ENCODE peak calls at places on chromosomes 16 and 17, in eight cellular contexts. V, P, J, M, T, Q, E and O are unnamed samples. For H3K9me3, the result is how much of the 10 kb centered on the place peaks cover.

GRCh38 chr17:74297941-74298340 is 23.9 kb downstream of the DNAI2 start:
- DNase-seq in V (no peak), P (no peak), J (no peak), M (no peak), T (no peak), Q (no peak), E (no peak), O (no peak)

GRCh38 chr17:81194225-81194760 is 28.3 kb upstream of the AATK start:
- DNase-seq in V (no peak), P (no peak), J (no peak), M (no peak), T (peak), Q (no peak), E (no peak), O (no peak)

GRCh38 chr17:65749479-65749878 is 188.0 kb upstream of the AXIN2 start:
- DNase-seq in V (no peak), P (no peak), J (no peak), M (no peak), T (no peak), Q (no peak), E (no peak), O (no peak)

GRCh38 chr17:73719588-73720071 is 75.4 kb upstream of the SDK2 start:
- DNase-seq in V (no peak), P (peak), J (no peak), M (peak), T (peak), Q (no peak), E (no peak), O (no peak)

GRCh38 chr17:49342575-49342936 is 19.5 kb downstream of the ZNF652 start:
- DNase-seq in V (no peak), P (no peak), J (no peak), M (no peak), T (no peak), Q (no peak), E (no peak), O (no peak)

GRCh38 chr16:2531371-2531695 is at the start of gene CEMP1:
- DNase-seq in V (no peak), P (no peak), J (no peak), M (no peak), T (no peak), Q (peak), E (peak), O (no peak)

GRCh38 chr16:77557385-77557784 is 122.6 kb upstream of the ADAMTS18 start:
- DNase-seq in V (no peak), P (no peak), J (no peak), M (no peak), T (no peak), Q (no peak), E (no peak), O (no peak)

GRCh38 chr16:68062910-68063393 is 22.2 kb upstream of the NFATC3 start:
- DNase-seq in V (no peak), P (no peak), J (no peak), M (peak), T (no peak), Q (no peak), E (no peak), O (no peak)

GRCh38 chr17:5757306-5757907 is 173.1 kb upstream of the NLRP1 start:
- DNase-seq in V (no peak), P (peak), J (no peak), M (no peak), T (no peak), Q (no peak), E (peak), O (no peak)

GRCh38 chr16:72400257-72401078 is 228.5 kb upstream of the PMFBP1 start:
- DNase-seq in V (peak), P (peak), J (no peak), M (no peak), T (no peak), Q (no peak), E (peak), O (no peak)

GRCh38 chr17:82037113-82037888 is at the start of gene DCXR:
- DNase-seq in V (peak), P (peak), J (peak), M (peak), T (peak), Q (peak), E (peak), O (peak)

GRCh38 chr16:81403601-81404391 is 40.8 kb upstream of the CMIP start:
- DNase-seq in V (peak), P (peak), J (peak), M (peak), T (peak), Q (peak), E (peak), O (peak)

GRCh38 chr16:10558746-10559641 is 21.4 kb downstream of the EMP2 start:
- DNase-seq in V (peak), P (peak), J (no peak), M (peak), T (peak), Q (peak), E (no peak), O (no peak)

GRCh38 chr17:57445772-57446472 is 189.6 kb downstream of the MSI2 start:
- DNase-seq in V (no peak), P (no peak), J (no peak), M (no peak), T (no peak), Q (no peak), E (no peak), O (no peak)

GRCh38 chr17:76742958-76743357 is 5.0 kb downstream of the MFSD11 start:
- DNase-seq in V (no peak), P (no peak), J (no peak), M (no peak), T (no peak), Q (no peak), E (no peak), O (no peak)

GRCh38 chr16:84827131-84827574 is 7.4 kb downstream of the CRISPLD2 start:
- DNase-seq in V (peak), P (no peak), J (no peak), M (peak), T (no peak), Q (peak), E (no peak), O (no peak)

GRCh38 chr17:43559161-43559816 is 13.1 kb upstream of the ETV4 start:
- DNase-seq in V (no peak), P (peak), J (no peak), M (no peak), T (no peak), Q (no peak), E (no peak), O (no peak)

GRCh38 chr16:52404546-52404945 is 142.4 kb downstream of the TOX3 start:
- DNase-seq in V (no peak), P (no peak), J (no peak), M (no peak), T (no peak), Q (no peak), E (no peak), O (no peak)

GRCh38 chr17:10744509-10745000 is 14.7 kb upstream of the TMEM220 start:
- DNase-seq in V (no peak), P (no peak), J (peak), M (no peak), T (no peak), Q (no peak), E (no peak), O (peak)

GRCh38 chr17:17073627-17074521 is 31.6 kb downstream of the MPRIP start:
- DNase-seq in V (peak), P (no peak), J (no peak), M (peak), T (no peak), Q (no peak), E (no peak), O (no peak)

GRCh38 chr17:59490259-59490658 is 75.2 kb upstream of the DHX40 start:
- DNase-seq in V (peak), P (no peak), J (no peak), M (no peak), T (peak), Q (no peak), E (no peak), O (no peak)

GRCh38 chr16:4244254-4244812 is 2.5 kb upstream of the SRL start:
- DNase-seq in V (no peak), P (no peak), J (no peak), M (no peak), T (no peak), Q (no peak), E (peak), O (no peak)

GRCh38 chr16:80080287-80080851 is 460.4 kb upstream of the DYNLRB2 start:
- DNase-seq in V (no peak), P (no peak), J (no peak), M (no peak), T (no peak), Q (no peak), E (no peak), O (no peak)
- H3K27ac ChIP-seq in V (no peak), P (no peak), J (no peak), M (no peak), T (no peak), Q (no peak), E (no peak), O (no peak)

DNA sequence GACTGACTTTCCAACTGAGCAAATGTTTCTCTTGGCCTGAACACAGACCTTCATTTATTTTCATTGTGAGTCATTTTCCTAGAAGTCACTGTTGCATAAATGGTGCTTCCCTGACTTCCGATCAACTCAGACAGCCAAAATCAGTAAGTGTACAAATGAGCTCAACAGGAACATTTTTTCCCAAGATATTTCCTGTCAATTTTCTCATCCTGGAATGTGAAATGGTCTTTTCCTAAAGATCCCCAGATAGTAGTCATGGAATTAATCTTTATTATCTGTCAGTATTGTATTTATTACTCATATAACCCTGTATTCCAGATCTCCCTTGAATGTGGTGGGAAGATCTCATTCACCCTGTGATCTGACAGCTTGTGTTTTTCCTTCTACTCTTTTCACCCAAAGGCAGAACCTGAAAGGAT is 360.3 kb upstream of the KIF2B start:
- DNase-seq in V (no peak), P (no peak), J (no peak), M (no peak), T (no peak), Q (no peak), E (no peak), O (no peak)
- H3K9me3 ChIP-seq in V (under half), P (under half), J (under half), M (under half), T (under half), Q (under half), E (under half), O (under half)

DNA sequence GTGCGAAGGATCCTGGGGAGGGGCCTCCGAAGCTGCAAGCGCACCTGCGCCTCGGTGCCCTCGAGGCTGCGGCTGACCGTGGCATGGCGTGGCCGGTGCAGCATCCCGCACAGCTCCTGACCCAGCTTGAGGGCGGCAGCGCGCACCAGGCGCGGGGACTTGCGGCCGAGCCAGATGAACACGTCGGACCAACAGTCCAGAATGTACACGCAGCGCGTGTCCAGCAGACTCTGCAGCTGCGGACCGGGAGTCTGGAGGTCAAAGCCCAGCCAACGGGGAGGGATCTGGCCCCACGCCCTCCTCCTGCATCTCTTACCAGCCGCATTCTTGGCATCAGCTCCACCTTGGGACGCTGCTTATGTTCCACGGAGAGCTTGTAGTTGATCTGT is 10.9 kb downstream of the FLII start:
- DNase-seq in V (peak), P (peak), J (no peak), M (no peak), T (peak), Q (peak), E (no peak), O (no peak)
- H3K27ac ChIP-seq in V (peak), P (peak), J (no peak), M (no peak), T (peak), Q (no peak), E (no peak), O (no peak)

GRCh38 chr16:35352431-35352830 is 1893.0 kb downstream of the TP53TG3F start:
- DNase-seq in V (no peak), P (no peak), J (no peak), M (peak), T (no peak), Q (no peak), E (no peak), O (no peak)
- H3K9me3 ChIP-seq in V (under half), P (under half), J (under half), M (under half), T (under half), Q (under half), E (under half), O (under half)

GRCh38 chr16:54447606-54448440 is 161.2 kb upstream of the IRX3 start:
- DNase-seq in V (no peak), P (no peak), J (no peak), M (no peak), T (no peak), Q (no peak), E (no peak), O (no peak)
- H3K27ac ChIP-seq in V (no peak), P (no peak), J (no peak), M (no peak), T (no peak), Q (no peak), E (no peak), O (no peak)

DNA sequence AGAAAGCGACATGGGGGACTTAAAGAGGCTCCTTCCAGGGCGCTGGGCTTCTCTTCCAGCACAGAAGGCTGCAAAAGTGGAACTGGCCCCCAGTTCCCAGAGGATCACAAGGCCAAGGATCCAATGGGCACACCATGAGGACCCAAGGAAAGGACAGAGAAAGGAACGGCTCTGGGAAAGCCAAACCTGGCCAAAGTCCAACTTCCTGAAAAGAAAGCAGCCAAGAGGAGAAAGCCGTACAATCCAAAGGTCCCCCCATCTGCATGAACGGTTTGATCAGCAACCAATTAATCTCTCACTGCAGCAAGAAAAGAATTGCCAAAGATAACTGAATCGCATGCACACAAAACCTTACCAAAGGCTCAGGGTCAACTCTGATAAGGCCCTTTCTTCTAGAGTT is 19.8 kb upstream of the ICAM2 start:
- DNase-seq in V (no peak), P (no peak), J (no peak), M (no peak), T (no peak), Q (no peak), E (no peak), O (no peak)
- H3K9me3 ChIP-seq in V (under half), P (under half), J (under half), M (under half), T (under half), Q (under half), E (under half), O (under half)

DNA sequence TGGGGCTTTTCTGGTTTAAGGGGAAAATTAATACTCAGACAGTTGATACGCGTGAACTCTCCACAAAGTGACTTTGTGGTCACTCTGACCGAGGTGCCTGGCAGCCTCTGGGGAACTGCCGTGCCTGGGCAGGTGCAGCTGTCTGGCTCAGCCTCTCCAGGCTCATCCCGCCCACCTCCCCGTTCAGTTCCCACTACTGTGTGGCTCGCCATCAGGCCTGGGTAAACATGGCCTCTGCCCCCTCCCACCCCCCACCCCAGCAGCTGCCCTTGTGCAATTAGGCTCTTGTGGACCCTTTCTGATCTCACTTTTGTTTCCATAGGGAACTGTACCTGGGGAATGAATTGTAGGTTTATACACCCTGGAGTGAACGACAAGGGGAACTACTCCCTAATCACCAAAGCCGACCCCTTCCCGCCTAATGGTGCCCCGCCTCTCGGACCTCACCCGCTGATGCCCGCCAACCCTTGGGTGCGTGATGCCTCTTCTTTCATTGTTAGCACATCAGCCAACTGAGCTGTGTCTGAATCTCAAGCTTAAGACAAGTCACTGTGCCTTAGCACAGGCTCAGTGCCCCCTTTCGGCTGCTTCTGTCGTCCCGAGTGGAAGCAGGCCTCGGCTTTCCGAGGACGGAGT is 27.8 kb downstream of the ZC3H18 start:
- DNase-seq in V (no peak), P (no peak), J (no peak), M (no peak), T (no peak), Q (no peak), E (no peak), O (no peak)
- H3K27ac ChIP-seq in V (peak), P (peak), J (no peak), M (no peak), T (peak), Q (no peak), E (no peak), O (no peak)

GRCh38 chr17:20191066-20191465 is 181.9 kb downstream of the SPECC1 start:
- DNase-seq in V (no peak), P (no peak), J (no peak), M (no peak), T (no peak), Q (no peak), E (no peak), O (no peak)

GRCh38 chr17:20201059-20201458 is 191.9 kb downstream of the SPECC1 start:
- DNase-seq in V (no peak), P (no peak), J (no peak), M (no peak), T (no peak), Q (no peak), E (no peak), O (no peak)

GRCh38 chr17:20200016-20200788 is 191.0 kb downstream of the SPECC1 start:
- DNase-seq in V (no peak), P (no peak), J (no peak), M (no peak), T (no peak), Q (no peak), E (no peak), O (no peak)

GRCh38 chr17:20197527-20197926 is 188.4 kb downstream of the SPECC1 start:
- DNase-seq in V (no peak), P (no peak), J (no peak), M (no peak), T (no peak), Q (no peak), E (no peak), O (no peak)

GRCh38 chr17:20196314-20196713 is 187.2 kb downstream of the SPECC1 start:
- DNase-seq in V (no peak), P (no peak), J (no peak), M (no peak), T (no peak), Q (no peak), E (no peak), O (no peak)
- H3K9me3 ChIP-seq in V (under half), P (under half), J (under half), M (under half), T (under half), Q (under half), E (under half), O (under half)

GRCh38 chr17:39625198-39625769 is 1.5 kb upstream of the PPP1R1B start:
- DNase-seq in V (no peak), P (no peak), J (no peak), M (no peak), T (no peak), Q (no peak), E (no peak), O (no peak)

GRCh38 chr17:39624313-39624712 is 2.4 kb upstream of the PPP1R1B start:
- DNase-seq in V (no peak), P (no peak), J (no peak), M (no peak), T (no peak), Q (no peak), E (no peak), O (no peak)

GRCh38 chr17:39622380-39623006 is 4.3 kb upstream of the PPP1R1B start:
- DNase-seq in V (no peak), P (no peak), J (no peak), M (no peak), T (no peak), Q (no peak), E (peak), O (no peak)

GRCh38 chr17:39621523-39622379 is 5.0 kb upstream of the PPP1R1B start:
- DNase-seq in V (peak), P (peak), J (peak), M (peak), T (peak), Q (peak), E (peak), O (peak)

DNA sequence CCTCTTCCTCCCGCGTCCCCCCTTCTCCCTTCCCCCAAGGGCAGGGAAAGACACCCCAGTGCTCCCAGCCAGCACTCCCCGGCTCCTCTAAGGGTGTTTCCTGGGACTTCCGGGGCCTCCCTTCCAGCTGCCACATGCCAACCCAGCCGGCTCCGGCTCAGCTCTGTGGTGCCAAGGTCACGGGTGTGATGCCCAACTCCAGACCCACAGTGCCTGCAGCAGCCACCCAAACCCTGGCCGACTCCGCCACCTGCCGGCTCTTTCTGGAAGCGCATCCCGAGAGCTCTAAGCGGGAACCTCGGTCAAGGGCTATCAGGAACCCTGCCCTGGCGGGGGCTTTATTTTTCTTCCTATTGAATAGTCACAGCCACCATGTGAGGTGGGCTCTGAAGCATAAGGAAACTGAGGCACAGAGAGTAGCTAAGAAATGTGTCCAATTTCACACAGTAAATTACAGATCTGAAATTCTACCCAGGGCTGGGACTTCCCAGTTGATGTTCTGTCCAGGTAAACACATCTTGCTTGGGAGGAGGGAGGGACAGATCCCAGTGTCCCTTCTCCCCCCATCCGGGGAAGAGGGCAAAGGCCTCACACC is 3.3 kb upstream of the PPP1R1B start:
- DNase-seq in V (peak), P (peak), J (peak), M (peak), T (peak), Q (peak), E (peak), O (peak)
- H3K27ac ChIP-seq in V (no peak), P (no peak), J (no peak), M (no peak), T (no peak), Q (no peak), E (no peak), O (no peak)

GRCh38 chr17:18224053-18224427 is 1.4 kb upstream of the LLGL1 start:
- DNase-seq in V (no peak), P (peak), J (no peak), M (no peak), T (no peak), Q (no peak), E (peak), O (no peak)
- H3K9me3 ChIP-seq in V (under half), P (under half), J (under half), M (under half), T (under half), Q (under half), E (under half), O (under half)